ENCODE peak calls at places on chromosomes 16 and 17, in four cellular contexts. R is GM12878, M is H1, V is HepG2. X is an unnamed sample.

GRCh38 chr16:67451061-67451703 is 20.3 kb downstream of the HSD11B2 start:
- DNase-seq in V (no peak), M (no peak), R (no peak), X (no peak)

GRCh38 chr16:8096211-8096610 is 494.1 kb downstream of the TMEM114 start:
- DNase-seq in V (no peak), R (no peak), M (no peak), X (no peak)

GRCh38 chr17:9237053-9237410 is 215.7 kb downstream of the NTN1 start:
- DNase-seq in R (no peak), M (no peak), V (no peak), X (no peak)

GRCh38 chr16:17107450-17107849 is 363.3 kb downstream of the XYLT1 start:
- DNase-seq in M (no peak), V (no peak), R (no peak), X (no peak)

GRCh38 chr16:12732600-12732999 is 71.1 kb downstream of the CPPED1 start:
- DNase-seq in R (no peak), M (no peak), V (no peak), X (no peak)

GRCh38 chr17:82772026-82772425 is 20.2 kb downstream of the TBCD start:
- DNase-seq in R (no peak), M (no peak), V (peak; percentile 71), X (no peak)

GRCh38 chr17:62760059-62760887 is 47.8 kb downstream of the MARCHF10 start:
- DNase-seq in M (no peak), R (no peak), V (no peak), X (no peak)

GRCh38 chr17:65154770-65155589 is 17.8 kb downstream of the RGS9 start:
- DNase-seq in M (no peak), R (no peak), V (no peak), X (no peak)

GRCh38 chr17:19341211-19341631 is 21.3 kb downstream of the B9D1 start:
- DNase-seq in V (no peak), R (no peak), M (no peak), X (no peak)

GRCh38 chr17:27950995-27951394 is 57.8 kb upstream of the LYRM9 start:
- DNase-seq in M (no peak), R (no peak), V (no peak), X (no peak)
- H3K27me3 ChIP-seq in M (no peaks in the 10 kb centered on the region), R (no peaks in the 10 kb centered on the region), V (no peaks in the 10 kb centered on the region), X (peaks cover 1% of the 10 kb centered on the region)

DNA sequence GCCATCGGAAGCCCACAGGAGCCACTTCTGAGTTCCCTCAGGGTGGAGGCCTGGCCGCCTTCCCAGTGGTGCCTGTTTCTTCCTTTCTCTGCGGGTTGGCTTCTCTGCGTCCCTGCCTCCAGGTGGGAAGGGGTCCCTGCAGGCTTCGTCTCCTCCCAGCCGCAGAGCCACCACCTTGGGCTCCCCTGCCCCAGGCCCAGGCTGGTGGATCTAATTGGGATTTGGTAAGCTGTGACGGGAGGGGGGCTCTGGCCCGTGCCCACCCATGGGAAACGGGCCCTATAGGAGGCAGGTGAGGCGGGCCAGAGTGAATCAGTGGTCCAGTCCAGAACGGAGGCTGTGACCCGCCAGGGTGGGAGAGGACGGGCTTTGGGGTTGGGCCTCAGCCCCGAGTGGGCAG is 32.1 kb downstream of the JPH3 start:
- DNase-seq in V (no peak), R (no peak), M (no peak), X (no peak)
- TF ChIP-seq SUZ12 in V (no peak), R (no peak), M (no peak), X (no peak)

DNA sequence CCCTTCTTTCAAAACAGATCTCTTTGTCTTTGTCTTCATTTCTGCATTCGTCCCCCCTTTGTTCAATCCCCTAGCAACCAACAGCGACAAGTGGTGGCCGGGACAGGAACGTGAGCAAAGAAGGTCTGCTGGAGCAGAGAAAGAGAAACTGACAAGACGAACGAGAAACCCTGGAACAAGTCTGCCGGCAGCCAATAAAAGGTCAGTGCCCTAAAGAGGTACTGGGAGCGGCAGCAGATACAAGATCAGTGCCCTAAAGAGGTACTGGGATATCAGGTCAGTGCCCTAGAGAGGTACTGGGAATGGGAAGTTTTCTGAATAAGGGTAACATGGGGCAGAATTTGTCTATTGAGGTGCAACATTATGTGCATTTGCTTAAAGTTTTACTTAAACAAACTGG is 7.4 kb downstream of the CD300LD start:
- DNase-seq in M (no peak), V (no peak), R (no peak), X (no peak)
- H3K27me3 ChIP-seq in M (no peaks in the 10 kb centered on the region), V (no peaks in the 10 kb centered on the region), R (no peaks in the 10 kb centered on the region), X (no peaks in the 10 kb centered on the region)

GRCh38 chr17:50267074-50267841 is 7.0 kb upstream of the TMEM92 start:
- DNase-seq in R (no peak), M (no peak), V (no peak), X (no peak)
- TF ChIP-seq SUZ12 in R (no peak), M (no peak), V (no peak), X (no peak)

DNA sequence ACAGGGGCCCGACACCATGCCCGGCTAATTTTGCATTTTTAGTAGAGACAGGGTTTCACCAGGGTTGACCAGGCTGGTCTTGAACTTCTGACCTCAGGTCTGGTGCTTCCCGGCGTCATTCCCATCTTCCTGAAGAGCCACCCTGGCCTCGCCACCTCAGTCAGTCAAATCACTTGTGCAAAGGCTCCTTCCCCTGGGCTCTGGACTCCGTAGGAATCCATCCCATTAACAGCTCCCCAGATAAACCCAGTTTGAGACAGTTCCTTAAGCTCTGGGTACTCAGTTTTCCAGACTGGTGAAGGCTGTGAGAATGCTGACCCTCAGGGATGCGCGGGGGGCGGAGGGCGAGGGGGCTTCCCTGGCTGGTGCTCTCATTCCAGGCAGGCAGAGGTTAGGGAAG is 39.5 kb downstream of the MRM1 start:
- DNase-seq in V (no peak), R (no peak), M (no peak), X (no peak)
- H3K27me3 ChIP-seq in V (peaks cover 16% of the 10 kb centered on the region), R (peaks cover 18% of the 10 kb centered on the region), M (peaks cover 45% of the 10 kb centered on the region), X (peaks cover 65% of the 10 kb centered on the region)

DNA sequence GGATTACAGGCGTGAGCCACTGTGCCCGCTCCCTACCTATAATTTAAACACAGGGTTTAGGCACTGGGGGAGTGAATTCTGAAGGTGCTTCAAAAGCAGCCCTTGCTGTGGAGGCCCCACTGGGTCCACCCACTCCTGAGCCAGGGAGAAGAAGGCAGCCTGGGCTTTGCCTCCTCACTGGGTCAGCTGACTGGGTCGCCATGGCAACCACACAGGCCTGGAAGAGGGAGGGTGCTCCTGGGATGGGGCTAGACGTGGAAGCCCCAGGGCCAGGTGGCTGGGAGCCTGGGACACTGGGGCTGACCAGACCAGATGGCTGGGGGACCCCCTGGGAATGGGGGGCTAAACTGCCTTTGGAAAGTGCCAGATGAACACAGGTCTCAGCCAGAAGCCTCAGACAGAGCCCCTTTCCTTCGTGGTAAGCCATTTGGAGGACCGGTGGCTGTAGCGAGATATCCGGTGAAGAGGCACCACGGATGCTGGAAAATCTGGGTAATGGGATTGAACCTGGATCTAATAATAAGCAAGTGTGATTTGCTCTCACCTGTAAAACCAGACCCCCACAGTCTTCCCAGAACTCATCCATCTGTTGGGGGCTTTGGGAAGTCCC is 32.9 kb downstream of the TRARG1 start:
- DNase-seq in R (no peak), V (peak; percentile 13), M (peak; percentile 68), X (peak; percentile 8)
- TF ChIP-seq SUZ12 in R (no peak), V (no peak), M (no peak), X (no peak)

GRCh38 chr16:87068751-87069150 is 248.4 kb downstream of the C16orf95 start:
- DNase-seq in M (no peak), R (no peak), V (no peak), X (no peak)
- H3K27me3 ChIP-seq in M (no peaks in the 10 kb centered on the region), R (peaks cover 6% of the 10 kb centered on the region), V (peaks cover 7% of the 10 kb centered on the region), X (no peaks in the 10 kb centered on the region)

GRCh38 chr17:81021531-81022370 is 13.2 kb upstream of the BAIAP2 start:
- DNase-seq in V (no peak), R (no peak), M (no peak), X (no peak)
- TF ChIP-seq SUZ12 in V (no peak), R (no peak), M (no peak), X (no peak)

GRCh38 chr17:78345791-78346494 is 13.9 kb downstream of the SOCS3 start:
- DNase-seq in M (no peak), V (no peak), R (no peak), X (no peak)

GRCh38 chr17:78343433-78344201 is 16.3 kb downstream of the SOCS3 start:
- DNase-seq in M (no peak), V (no peak), R (no peak), X (no peak)

GRCh38 chr17:78345172-78345571 is 14.7 kb downstream of the SOCS3 start:
- DNase-seq in V (no peak), R (no peak), M (no peak), X (no peak)

GRCh38 chr17:78343099-78343432 is 16.8 kb downstream of the SOCS3 start:
- DNase-seq in V (no peak), M (no peak), R (no peak), X (no peak)

DNA sequence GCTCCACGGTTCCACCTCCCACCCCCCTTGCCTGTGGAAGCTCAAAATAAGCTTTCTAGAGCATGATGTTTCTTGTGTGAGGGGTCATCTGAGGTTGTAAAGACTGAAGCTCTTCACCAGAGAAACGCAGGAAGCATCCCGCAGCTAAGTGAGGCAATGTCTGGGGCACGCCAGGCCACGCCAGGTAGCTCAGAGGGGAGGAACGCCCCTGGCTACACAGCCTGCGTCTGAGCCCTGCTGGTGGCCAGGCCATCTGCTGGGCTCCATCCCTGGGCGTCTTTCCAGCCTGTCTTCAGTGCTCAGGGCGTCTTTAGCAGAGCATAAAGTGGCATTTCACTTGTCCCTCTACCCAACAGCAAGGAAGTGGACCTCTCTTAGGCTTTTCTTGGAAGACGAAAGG is 15.2 kb downstream of the SOCS3 start:
- DNase-seq in R (no peak), V (no peak), M (no peak), X (no peak)
- H3K27me3 ChIP-seq in R (no peaks in the 10 kb centered on the region), V (peaks cover 41% of the 10 kb centered on the region), M (peaks cover 5% of the 10 kb centered on the region), X (peaks cover 81% of the 10 kb centered on the region)

DNA sequence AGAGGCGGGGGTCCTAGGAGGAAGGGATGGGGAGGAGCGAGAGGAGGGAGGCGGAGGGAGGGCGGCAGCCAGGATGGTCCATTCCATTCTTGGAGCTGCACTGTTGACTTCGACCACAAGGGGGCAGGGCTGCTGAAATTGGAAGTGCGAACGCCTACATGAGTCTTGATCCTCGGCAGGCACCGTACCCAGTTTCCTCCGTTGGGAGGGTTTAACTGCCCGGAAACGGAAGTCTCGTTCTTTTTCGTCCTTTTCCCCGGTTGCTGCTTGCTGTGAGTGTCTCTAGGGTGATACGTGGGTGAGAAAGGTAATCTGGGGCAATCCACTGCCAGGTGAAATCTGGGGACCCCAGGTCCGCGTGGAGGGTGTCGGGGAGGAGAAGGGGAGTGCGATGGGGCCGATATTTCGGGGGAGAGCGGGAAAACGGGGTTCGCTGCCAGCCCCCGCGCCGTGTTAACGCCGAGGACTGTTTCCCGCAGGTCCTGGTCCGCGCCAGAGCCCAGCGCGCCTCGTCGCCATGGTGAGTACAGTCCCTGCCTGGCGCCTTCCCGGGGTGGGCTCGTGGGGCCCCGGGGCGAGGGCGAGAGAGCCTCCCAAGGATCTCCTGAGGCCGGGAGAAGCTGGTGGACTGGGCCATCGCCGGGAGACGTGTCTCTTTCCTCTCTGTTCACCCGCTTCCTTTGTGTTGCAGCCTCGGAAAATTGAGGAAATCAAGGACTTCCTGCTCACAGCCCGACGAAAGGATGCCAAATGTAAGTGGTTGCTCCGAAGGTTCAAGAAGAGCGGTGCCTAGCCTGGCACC is at the start of gene RPL38:
- DNase-seq in M (peak; percentile 100), R (peak; percentile 91), V (peak; percentile 98), X (peak; percentile 96)
- TF ChIP-seq SUZ12 in M (no peak), R (no peak), V (peak; percentile 7), X (no peak)